ENCODE peak calls at places on chromosomes 5 and 9, in four cellular contexts. N is left ventricle myocardium inferior, G is ovary, A is gastrocnemius medialis. P is an unnamed sample.

GRCh38 chr5:135216072-135216812 is 182.2 kb upstream of the PITX1 start:
- DNase-seq in G (no peak), N (no peak), A (no peak), P (no peak)

GRCh38 chr9:13728121-13728520 is 448.6 kb upstream of the MPDZ start:
- DNase-seq in N (no peak), G (no peak), A (peak; percentile 72), P (no peak)

GRCh38 chr9:91039125-91039834 is 237.7 kb downstream of the SYK start:
- DNase-seq in G (no peak), A (no peak), N (no peak), P (no peak)

GRCh38 chr5:57777174-57777581 is 294.6 kb upstream of the ACTBL2 start:
- DNase-seq in A (no peak), G (no peak), N (no peak), P (no peak)

GRCh38 chr5:119339965-119340364 is 15.9 kb upstream of the TNFAIP8 start:
- DNase-seq in G (no peak), A (no peak), N (no peak), P (no peak)

GRCh38 chr5:58842851-58843250 is 260.0 kb downstream of the RAB3C start:
- DNase-seq in G (no peak), N (no peak), A (no peak), P (peak; percentile 50)

GRCh38 chr5:55600536-55601208 is 65.9 kb upstream of the PLPP1 start:
- DNase-seq in N (no peak), G (no peak), A (no peak), P (no peak)

GRCh38 chr5:38258319-38259061 is at the start of gene EGFLAM:
- DNase-seq in G (peak; percentile 72), N (peak; percentile 46), A (no peak), P (peak; percentile 11)

GRCh38 chr5:79843450-79844388 is 147.3 kb downstream of the MTX3 start:
- DNase-seq in A (no peak), N (no peak), G (no peak), P (no peak)

GRCh38 chr5:134460551-134460950 is 48.9 kb upstream of the CDKN2AIPNL start:
- DNase-seq in A (no peak), G (no peak), N (no peak), P (peak; percentile 40)

GRCh38 chr9:2591967-2592366 is 29.6 kb upstream of the VLDLR start:
- DNase-seq in G (no peak), A (no peak), N (no peak), P (no peak)

GRCh38 chr9:93219692-93220091 is 35.8 kb downstream of the WNK2 start:
- DNase-seq in G (no peak), N (no peak), A (no peak), P (no peak)

GRCh38 chr5:126594676-126595485 is at the start of gene ALDH7A1:
- DNase-seq in N (peak; percentile 89), G (peak; percentile 95), A (peak; percentile 69), P (peak; percentile 84)

GRCh38 chr9:137740311-137740710 is 121.5 kb downstream of the EHMT1 start:
- DNase-seq in N (peak; percentile 54), G (peak; percentile 85), A (no peak), P (no peak)

GRCh38 chr5:43305948-43306563 is 7.2 kb downstream of the HMGCS1 start:
- DNase-seq in N (no peak), G (no peak), A (no peak), P (peak; percentile 65)

GRCh38 chr5:79878721-79879336 is 112.2 kb downstream of the MTX3 start:
- DNase-seq in N (no peak), G (no peak), A (no peak), P (peak; percentile 16)

GRCh38 chr5:157049605-157050004 is 9.3 kb downstream of the HAVCR1 start:
- DNase-seq in A (no peak), G (no peak), N (no peak), P (no peak)

GRCh38 chr9:37986771-37987258 is 82.2 kb downstream of the SHB start:
- DNase-seq in G (no peak), A (no peak), N (no peak), P (no peak)

GRCh38 chr9:128244443-128245226 is 31.2 kb downstream of the GOLGA2 start:
- DNase-seq in A (peak; percentile 64), G (peak; percentile 79), N (peak; percentile 88), P (no peak)

GRCh38 chr9:134775552-134775951 is 105.1 kb upstream of the FCN2 start:
- DNase-seq in N (no peak), G (no peak), A (no peak), P (no peak)

GRCh38 chr5:131496400-131496713 is 138.7 kb downstream of the RAPGEF6 start:
- DNase-seq in A (no peak), G (no peak), N (no peak), P (no peak)

GRCh38 chr9:121538221-121538620 is 38.6 kb upstream of the GGTA1 start:
- DNase-seq in G (no peak), A (no peak), N (no peak), P (peak; percentile 42)

GRCh38 chr9:133360400-133361393 is 4.3 kb downstream of the SURF2 start:
- DNase-seq in A (no peak), N (no peak), G (peak; percentile 22), P (no peak)

GRCh38 chr5:16656561-16657191 is 39.9 kb upstream of the RETREG1 start:
- DNase-seq in A (no peak), G (no peak), N (no peak), P (peak; percentile 43)

GRCh38 chr9:136564379-136564988 is 18.6 kb upstream of the NOTCH1 start:
- DNase-seq in N (peak; percentile 82), G (no peak), A (no peak), P (no peak)

GRCh38 chr5:109826426-109826825 is 136.7 kb downstream of the MAN2A1 start:
- DNase-seq in A (no peak), N (no peak), G (no peak), P (peak; percentile 92)

GRCh38 chr9:92094655-92095054 is 20.6 kb downstream of the SPTLC1 start:
- DNase-seq in N (no peak), A (no peak), G (no peak), P (peak; percentile 13)

GRCh38 chr5:15170173-15170572 is 298.6 kb upstream of the ANKH start:
- DNase-seq in N (no peak), A (no peak), G (no peak), P (no peak)

GRCh38 chr9:107809859-107810492 is 320.4 kb upstream of the KLF4 start:
- DNase-seq in N (no peak), A (no peak), G (no peak), P (peak; percentile 84)

GRCh38 chr5:68251386-68251785 is 35.8 kb downstream of the PIK3R1 start:
- DNase-seq in G (no peak), N (peak; percentile 27), A (no peak), P (peak; percentile 42)

GRCh38 chr9:114671605-114672004 is 10.4 kb downstream of the TEX48 start:
- DNase-seq in N (no peak), G (no peak), A (no peak), P (no peak)

GRCh38 chr5:74673011-74673790 is 11.8 kb upstream of the HEXB start:
- DNase-seq in N (no peak), A (no peak), G (no peak), P (peak; percentile 56)

GRCh38 chr9:137275937-137276756 is 1.4 kb upstream of the TOR4A start:
- DNase-seq in G (peak; percentile 53), N (no peak), A (no peak), P (no peak)

DNA sequence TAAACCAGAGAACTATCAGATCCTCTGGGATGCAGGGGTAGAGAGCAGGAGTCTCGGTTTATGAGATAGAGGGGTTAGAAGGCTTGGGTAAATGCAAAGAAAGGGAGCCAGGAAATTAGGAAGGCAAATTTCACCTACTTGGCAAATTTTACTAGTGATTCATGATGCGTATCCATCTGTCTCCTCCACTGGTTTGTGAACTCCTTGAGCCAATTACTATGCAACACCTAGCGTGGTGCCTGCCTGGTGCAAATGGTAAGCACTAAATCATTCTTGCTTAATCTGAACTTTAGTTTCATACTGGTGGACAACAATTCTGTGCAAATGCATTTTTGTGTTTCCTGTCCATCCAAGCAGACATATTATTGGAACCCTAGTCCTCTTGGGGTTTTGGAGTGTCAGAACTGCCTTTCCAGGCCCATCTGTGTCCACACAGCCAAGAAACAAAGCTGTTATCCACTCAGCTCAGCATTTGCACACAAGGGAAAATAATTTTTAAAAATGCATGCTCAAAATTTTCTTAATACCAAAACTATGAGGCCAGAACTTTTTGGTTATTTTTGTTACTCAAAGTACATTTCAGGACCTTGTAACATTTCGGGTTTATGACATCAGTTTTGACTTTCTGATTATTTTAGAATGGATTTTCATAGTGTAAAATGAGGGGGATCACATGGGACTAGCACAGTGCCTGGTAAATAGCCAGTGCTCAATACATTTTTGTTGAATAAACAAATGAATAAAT is 5.2 kb downstream of the HAPLN1 start:
- DNase-seq in G (no peak), N (no peak), A (no peak), P (peak; percentile 45)
- H3K4me3 ChIP-seq in G (no peak overlapping the region), N (no peak overlapping the region), A (no peak overlapping the region), P (no peak overlapping the region)

DNA sequence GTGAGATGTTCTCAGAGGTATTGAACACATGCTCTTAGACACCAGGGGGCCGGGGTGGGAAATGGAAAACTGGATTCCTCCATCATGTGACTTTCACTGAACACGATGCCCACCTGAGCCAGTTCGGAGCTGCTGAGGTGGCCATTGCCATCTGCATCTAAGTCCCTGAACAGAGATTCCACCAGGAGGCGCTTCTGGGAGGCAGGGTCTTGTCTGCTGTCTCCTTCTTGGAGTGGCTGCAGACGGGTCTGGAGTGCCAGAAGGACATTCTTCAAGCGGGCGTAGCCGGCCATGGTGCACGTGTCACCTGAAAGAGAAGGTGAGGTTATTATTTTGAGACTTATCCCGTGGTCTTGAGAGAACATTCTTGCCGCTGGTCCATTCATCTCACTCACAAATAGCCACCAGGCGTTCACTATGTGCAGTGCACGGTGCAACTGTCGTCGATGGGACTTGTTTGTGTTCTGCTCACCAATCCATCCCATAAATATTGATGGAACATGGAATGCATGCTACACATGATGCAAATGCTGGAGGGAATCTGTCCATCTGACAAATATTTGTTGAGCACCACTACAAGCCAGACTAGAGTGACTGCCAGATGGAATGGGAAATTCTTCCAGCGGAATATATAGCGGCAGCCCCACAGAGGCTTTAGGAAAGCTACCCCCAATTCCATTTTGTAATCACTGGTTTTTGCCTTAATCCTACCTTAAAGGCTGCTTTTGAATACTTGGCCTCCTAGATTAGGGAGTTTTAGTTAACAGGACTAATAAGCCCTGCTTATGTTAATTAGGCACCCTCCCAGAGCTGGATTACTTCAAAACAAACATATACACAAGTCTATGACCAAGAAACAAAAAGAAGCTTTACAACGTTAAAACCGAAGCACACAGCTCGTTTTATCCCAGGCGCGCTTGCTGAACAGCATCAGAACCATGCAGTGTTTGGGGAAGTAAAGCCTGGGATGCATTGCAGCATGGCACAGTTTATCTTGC is 264.8 kb downstream of the HSPA4 start:
- DNase-seq in G (no peak), A (no peak), N (no peak), P (no peak)
- TF ChIP-seq CTCF in G (no peak), A (no peak), N (no peak), P (peak; percentile 8)

GRCh38 chr5:155987261-155987810 is 339.6 kb upstream of the SGCD start:
- DNase-seq in G (no peak), A (no peak), N (no peak), P (no peak)
- H3K4me3 ChIP-seq in G (no peak overlapping the region), A (no peak overlapping the region), N (no peak overlapping the region), P (no peak overlapping the region)

DNA sequence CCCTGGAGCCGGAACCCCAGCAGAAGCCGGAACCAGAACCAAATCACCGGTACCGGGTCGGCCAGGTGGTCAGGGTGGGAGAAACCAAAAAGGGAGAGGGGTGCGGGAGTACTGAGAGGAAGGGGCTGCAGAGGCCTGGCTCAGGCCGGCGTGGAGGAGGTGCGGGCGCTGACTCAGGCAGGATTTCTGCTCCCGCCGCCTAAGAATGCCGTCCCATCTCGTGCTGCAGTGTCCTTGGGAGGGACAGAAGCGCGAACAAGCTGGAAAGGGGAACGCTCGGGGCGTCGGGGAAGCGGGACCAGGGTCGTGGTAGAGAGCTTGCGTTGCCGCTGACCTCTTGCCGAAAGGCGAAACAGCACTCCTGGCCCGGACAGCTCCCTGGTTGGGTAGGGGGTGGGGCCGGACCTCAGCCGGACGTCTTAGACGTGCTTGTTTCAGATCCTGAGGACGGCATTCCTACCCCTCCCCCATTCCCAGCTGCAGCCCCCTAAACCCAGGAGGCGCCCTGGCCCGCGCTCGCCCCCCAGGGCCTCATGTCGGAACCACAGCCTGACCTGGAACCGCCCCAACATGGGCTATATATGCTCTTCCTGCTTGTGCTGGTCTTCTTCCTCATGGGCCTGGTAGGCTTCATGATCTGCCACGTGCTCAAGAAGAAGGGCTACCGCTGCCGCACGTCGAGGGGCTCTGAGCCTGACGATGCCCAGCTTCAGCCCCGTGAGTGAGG is 1.1 kb downstream of the RELL2 start:
- DNase-seq in N (peak; percentile 56), G (peak; percentile 69), A (no peak), P (peak; percentile 41)
- TF ChIP-seq CTCF in N (peak; percentile 34), G (no peak), A (peak; percentile 27), P (peak; percentile 38)